ENCODE peak calls at places on chromosomes 16 and 17, in ten cellular contexts. P is heart left ventricle, I is stomach, D is body of pancreas, L is ovary, G is A549, Z is tibial nerve, O is transverse colon, R is adrenal gland, C is gastrocnemius medialis. K is an unnamed sample. For H3K4me1, the result is how much of the 10 kb centered on the place peaks cover.

GRCh38 chr17:56679148-56679766 is 85.8 kb downstream of the NOG start:
- DNase-seq in P (no peak), L (no peak), C (no peak), G (peak), I (no peak), O (no peak), R (no peak), D (no peak), Z (peak), K (no peak)

GRCh38 chr17:2797632-2798031 is 1.4 kb downstream of the RAP1GAP2 start:
- DNase-seq in P (no peak), I (peak), C (no peak), R (no peak), G (no peak), L (no peak), D (no peak), O (peak), Z (no peak), K (no peak)

GRCh38 chr17:19414396-19415280 is 3.6 kb downstream of the RNF112 start:
- DNase-seq in C (no peak), Z (no peak), O (no peak), D (no peak), L (no peak), P (no peak), G (no peak), R (no peak), I (no peak), K (no peak)

GRCh38 chr16:87441886-87442580 is 49.9 kb downstream of the MAP1LC3B start:
- DNase-seq in D (no peak), L (no peak), G (no peak), C (no peak), P (no peak), O (no peak), I (no peak), R (no peak), Z (no peak), K (no peak)

GRCh38 chr16:29806641-29807425 is 504 bp downstream of the MAZ start:
- DNase-seq in G (no peak), R (peak), L (peak), D (peak), C (no peak), I (peak), P (peak), Z (no peak), O (peak), K (no peak)

GRCh38 chr17:47310186-47310733 is 13.5 kb upstream of the EFCAB13 start:
- DNase-seq in O (no peak), L (no peak), G (no peak), C (no peak), Z (no peak), P (no peak), D (no peak), I (no peak), R (no peak), K (no peak)

GRCh38 chr17:5877948-5878347 is 192.2 kb upstream of the WSCD1 start:
- DNase-seq in C (peak), P (no peak), O (no peak), Z (no peak), R (no peak), G (no peak), D (no peak), L (no peak), I (no peak), K (no peak)

GRCh38 chr16:51095114-51095872 is 55.8 kb downstream of the SALL1 start:
- DNase-seq in P (no peak), G (no peak), C (no peak), R (no peak), O (no peak), D (no peak), I (no peak), L (no peak), Z (no peak), K (no peak)

GRCh38 chr17:17666111-17666714 is 15.0 kb upstream of the RAI1 start:
- DNase-seq in L (no peak), I (peak), O (peak), P (no peak), G (no peak), R (no peak), D (no peak), Z (no peak), C (no peak), K (no peak)

GRCh38 chr17:45927247-45927646 is 32.9 kb downstream of the MAPT start:
- DNase-seq in D (no peak), C (no peak), L (no peak), O (no peak), G (no peak), R (no peak), I (no peak), Z (no peak), P (no peak), K (no peak)

GRCh38 chr17:77066165-77066564 is 74.6 kb upstream of the SEC14L1 start:
- DNase-seq in G (no peak), O (no peak), Z (no peak), R (no peak), L (no peak), D (no peak), C (no peak), I (no peak), P (no peak), K (no peak)

GRCh38 chr17:71634376-71634775 is 486.4 kb upstream of the SOX9 start:
- DNase-seq in D (no peak), Z (no peak), O (no peak), C (no peak), G (no peak), R (no peak), L (no peak), P (no peak), I (no peak), K (no peak)

GRCh38 chr17:45325810-45326209 is 9.0 kb upstream of the MAP3K14 start:
- DNase-seq in I (no peak), P (no peak), G (no peak), C (no peak), R (peak), L (no peak), O (no peak), D (no peak), Z (no peak), K (no peak)

GRCh38 chr17:67559381-67559966 is 158.3 kb upstream of the NOL11 start:
- DNase-seq in G (no peak), C (no peak), Z (no peak), I (no peak), R (peak), L (no peak), P (no peak), O (no peak), D (no peak), K (no peak)

GRCh38 chr17:42075789-42076188 is 22.5 kb downstream of the ZNF385C start:
- DNase-seq in Z (no peak), D (no peak), C (no peak), G (no peak), P (no peak), L (no peak), R (no peak), O (no peak), I (no peak), K (no peak)

GRCh38 chr17:42079541-42079940 is 18.7 kb downstream of the ZNF385C start:
- DNase-seq in R (no peak), I (no peak), G (no peak), C (no peak), Z (no peak), P (no peak), O (no peak), D (no peak), L (no peak), K (no peak)

GRCh38 chr17:42076797-42077559 is 21.3 kb downstream of the ZNF385C start:
- DNase-seq in O (no peak), G (no peak), C (no peak), I (no peak), D (no peak), L (no peak), R (no peak), Z (no peak), P (no peak), K (no peak)

GRCh38 chr17:42078396-42079042 is 19.8 kb downstream of the ZNF385C start:
- DNase-seq in R (no peak), Z (no peak), D (no peak), L (no peak), G (no peak), O (no peak), C (no peak), I (no peak), P (no peak), K (no peak)

DNA sequence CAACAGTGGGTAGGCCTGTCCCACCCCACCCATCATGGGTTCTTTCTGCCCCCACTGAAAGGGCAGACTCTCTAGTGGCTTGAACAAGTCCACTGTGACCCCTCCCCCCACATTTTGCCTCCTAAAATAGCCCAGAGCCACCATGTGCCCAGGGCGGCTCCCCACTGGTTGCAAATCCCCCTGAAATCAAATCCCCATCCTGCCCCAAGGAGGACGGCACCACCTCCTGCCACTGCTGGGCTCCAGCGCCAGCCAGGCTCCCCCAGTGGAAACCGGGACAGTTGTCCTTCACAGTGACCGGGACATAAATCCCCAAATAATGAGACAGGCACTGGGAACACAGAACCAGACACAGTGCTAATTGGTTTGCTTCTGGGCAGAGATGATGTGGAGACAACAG is 20.5 kb downstream of the ZNF385C start:
- DNase-seq in G (no peak), L (no peak), C (no peak), D (no peak), Z (no peak), P (no peak), I (no peak), O (no peak), R (no peak), K (no peak)
- TF ChIP-seq POLR2A in G (no peak), L (no peak), C (no peak), D (no peak), Z (no peak), P (no peak), I (no peak), O (no peak), R (no peak), K (no peak)

GRCh38 chr17:81288715-81289114 is 6.4 kb downstream of the SLC38A10 start:
- DNase-seq in R (no peak), C (no peak), G (no peak), O (no peak), L (no peak), P (peak), I (no peak), D (no peak), Z (no peak), K (no peak)
- H3K4me1 ChIP-seq in R (half or more), C (under half), G (under half), O (under half), L (under half), P (under half), I (under half), D (under half), Z (half or more), K (under half)

GRCh38 chr17:81422776-81423697 is 27.8 kb downstream of the BAHCC1 start:
- DNase-seq in G (peak), O (peak), L (peak), Z (peak), P (peak), R (peak), C (no peak), D (peak), I (peak), K (no peak)
- TF ChIP-seq POLR2A in G (peak), O (no peak), L (no peak), Z (no peak), P (no peak), R (peak), C (no peak), D (peak), I (no peak), K (no peak)

GRCh38 chr16:70438325-70438982 is 446 bp downstream of the ST3GAL2 start:
- DNase-seq in G (no peak), D (peak), C (no peak), Z (no peak), L (peak), I (no peak), P (peak), R (no peak), O (peak), K (no peak)
- H3K4me1 ChIP-seq in G (under half), D (under half), C (half or more), Z (half or more), L (under half), I (half or more), P (under half), R (under half), O (under half), K (half or more)

DNA sequence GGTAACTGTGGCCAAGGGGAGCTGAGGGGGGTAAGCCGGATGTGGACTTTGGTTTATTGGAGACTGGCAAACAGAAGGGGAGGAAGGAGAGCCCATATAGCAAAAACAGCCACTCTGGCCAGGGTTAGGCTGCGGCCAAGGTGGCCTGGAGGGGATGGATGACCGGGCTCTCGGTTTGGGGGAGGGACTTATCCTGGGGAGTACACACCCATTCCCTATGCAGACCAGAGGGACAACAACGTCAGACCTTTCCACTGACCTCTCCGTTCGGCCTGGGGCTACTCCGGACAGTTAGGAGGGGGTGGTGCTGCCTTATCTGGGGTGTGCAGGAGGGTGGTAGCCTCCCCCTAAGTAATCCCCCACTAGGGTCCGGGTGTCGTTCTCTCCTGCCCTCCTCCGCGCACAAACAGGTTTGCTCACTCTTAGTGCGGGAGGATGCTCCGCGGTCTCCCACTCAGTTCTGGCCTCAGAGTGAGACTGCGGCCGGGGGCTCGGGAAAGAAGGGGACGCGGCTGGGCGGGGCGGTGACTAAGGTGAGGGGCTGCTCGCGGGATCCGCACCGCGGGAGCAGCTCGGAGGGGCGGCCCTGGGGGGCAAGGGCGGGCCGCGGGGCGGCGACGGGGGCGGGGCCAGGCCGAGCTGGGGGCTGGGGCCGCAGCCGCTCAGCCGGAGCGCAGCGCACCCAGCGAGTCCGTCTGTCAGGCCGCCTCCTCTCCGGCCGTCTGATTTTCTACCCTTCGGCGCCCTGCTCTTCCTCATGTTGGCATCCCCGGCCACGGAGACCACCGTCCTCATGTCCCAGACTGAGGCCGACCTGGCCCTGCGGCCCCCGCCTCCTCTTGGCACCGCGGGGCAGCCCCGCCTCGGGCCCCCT is at the start of gene WNK4:
- DNase-seq in Z (no peak), P (no peak), L (no peak), I (peak), O (peak), C (no peak), G (no peak), D (no peak), R (no peak), K (no peak)
- TF ChIP-seq POLR2A in Z (no peak), P (no peak), L (no peak), I (no peak), O (peak), C (no peak), G (no peak), D (peak), R (no peak), K (no peak)

GRCh38 chr17:63837480-63837879 is 5.0 kb downstream of the SMARCD2 start:
- DNase-seq in O (no peak), Z (no peak), I (no peak), G (no peak), P (no peak), D (no peak), C (no peak), L (no peak), R (no peak), K (no peak)

GRCh38 chr17:63837962-63838585 is 4.4 kb downstream of the SMARCD2 start:
- DNase-seq in D (no peak), C (no peak), Z (no peak), L (no peak), R (no peak), I (no peak), P (no peak), O (no peak), G (no peak), K (no peak)

GRCh38 chr17:63836811-63837210 is 5.7 kb downstream of the SMARCD2 start:
- DNase-seq in I (no peak), D (no peak), G (no peak), Z (no peak), L (no peak), C (no peak), O (no peak), P (no peak), R (no peak), K (no peak)

GRCh38 chr17:63840591-63841349 is 1.7 kb downstream of the SMARCD2 start:
- DNase-seq in C (no peak), P (no peak), O (no peak), L (no peak), G (no peak), R (peak), D (no peak), Z (peak), I (no peak), K (no peak)

GRCh38 chr17:63838586-63839184 is 3.8 kb downstream of the SMARCD2 start:
- DNase-seq in P (peak), I (peak), L (peak), C (peak), G (no peak), R (peak), O (peak), Z (peak), D (peak), K (no peak)
- H3K4me1 ChIP-seq in P (under half), I (half or more), L (under half), C (half or more), G (under half), R (half or more), O (half or more), Z (half or more), D (half or more), K (half or more)

GRCh38 chr17:78859051-78859450 is 18.4 kb upstream of the USP36 start:
- DNase-seq in L (no peak), I (no peak), D (no peak), O (no peak), G (no peak), R (no peak), P (no peak), Z (no peak), C (no peak), K (no peak)

GRCh38 chr17:78864117-78864516 is 23.5 kb upstream of the USP36 start:
- DNase-seq in R (no peak), P (no peak), D (no peak), C (no peak), Z (no peak), G (no peak), O (no peak), L (no peak), I (no peak), K (no peak)

GRCh38 chr17:78861229-78861628 is 20.6 kb upstream of the USP36 start:
- DNase-seq in C (no peak), Z (no peak), G (no peak), I (no peak), O (no peak), D (no peak), L (no peak), R (no peak), P (no peak), K (no peak)

GRCh38 chr17:78865682-78866390 is 25.2 kb upstream of the USP36 start:
- DNase-seq in R (peak), L (peak), Z (peak), I (peak), C (peak), P (peak), G (peak), O (peak), D (peak), K (no peak)

DNA sequence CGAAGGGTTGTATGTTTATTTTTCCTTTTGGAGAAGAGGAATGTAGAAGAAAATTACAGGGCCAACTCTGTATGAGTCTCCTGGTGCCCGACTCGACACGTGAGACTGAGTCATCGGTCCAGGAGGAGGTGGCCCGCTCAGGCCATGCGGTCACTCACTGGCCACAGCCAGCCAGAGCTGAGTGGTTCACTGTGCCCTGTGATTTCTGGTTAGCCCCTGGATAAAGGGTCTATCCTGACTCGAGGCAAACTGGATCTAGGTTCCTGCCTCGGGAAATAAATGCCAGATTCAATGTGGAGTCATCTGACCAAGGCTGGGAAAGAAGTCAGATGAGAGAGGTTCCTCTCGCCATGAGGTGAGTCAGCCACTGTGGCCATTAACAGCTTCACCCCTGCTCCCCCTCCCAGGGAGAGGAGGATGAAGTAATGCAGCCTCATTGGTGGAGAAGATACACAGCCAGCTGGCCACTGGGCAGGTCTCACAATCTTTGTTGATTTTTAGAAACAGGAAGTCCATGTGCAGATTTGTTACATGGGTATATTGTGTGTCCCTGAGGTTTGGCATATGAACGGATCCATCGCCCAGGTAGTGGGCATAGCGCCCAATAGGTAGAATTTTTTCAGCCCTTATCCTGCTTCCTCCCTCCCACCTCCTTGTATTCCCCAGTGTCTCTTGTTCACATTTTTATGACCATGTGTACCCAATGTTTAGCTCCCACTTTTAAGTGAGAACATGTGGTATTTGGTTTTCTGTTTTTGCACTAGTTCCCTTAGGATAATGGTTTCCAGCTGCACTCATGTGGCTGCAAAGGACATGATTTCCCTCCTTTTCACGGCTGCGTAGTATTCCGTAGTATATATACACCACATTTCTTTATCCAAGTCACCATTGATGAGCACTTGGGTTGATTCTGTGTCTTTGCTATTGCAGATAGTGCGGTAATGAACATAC is 21.7 kb upstream of the USP36 start:
- DNase-seq in I (peak), P (peak), D (peak), R (peak), G (peak), O (peak), L (peak), Z (peak), C (peak), K (no peak)
- TF ChIP-seq POLR2A in I (no peak), P (no peak), D (peak), R (peak), G (peak), O (no peak), L (no peak), Z (no peak), C (peak), K (no peak)

GRCh38 chr16:88938119-88938932 is 38.7 kb downstream of the CBFA2T3 start:
- DNase-seq in Z (no peak), R (no peak), P (peak), O (no peak), I (no peak), D (no peak), L (no peak), C (no peak), G (no peak), K (no peak)
- H3K4me1 ChIP-seq in Z (half or more), R (under half), P (under half), O (under half), I (half or more), D (half or more), L (under half), C (under half), G (under half), K (half or more)

DNA sequence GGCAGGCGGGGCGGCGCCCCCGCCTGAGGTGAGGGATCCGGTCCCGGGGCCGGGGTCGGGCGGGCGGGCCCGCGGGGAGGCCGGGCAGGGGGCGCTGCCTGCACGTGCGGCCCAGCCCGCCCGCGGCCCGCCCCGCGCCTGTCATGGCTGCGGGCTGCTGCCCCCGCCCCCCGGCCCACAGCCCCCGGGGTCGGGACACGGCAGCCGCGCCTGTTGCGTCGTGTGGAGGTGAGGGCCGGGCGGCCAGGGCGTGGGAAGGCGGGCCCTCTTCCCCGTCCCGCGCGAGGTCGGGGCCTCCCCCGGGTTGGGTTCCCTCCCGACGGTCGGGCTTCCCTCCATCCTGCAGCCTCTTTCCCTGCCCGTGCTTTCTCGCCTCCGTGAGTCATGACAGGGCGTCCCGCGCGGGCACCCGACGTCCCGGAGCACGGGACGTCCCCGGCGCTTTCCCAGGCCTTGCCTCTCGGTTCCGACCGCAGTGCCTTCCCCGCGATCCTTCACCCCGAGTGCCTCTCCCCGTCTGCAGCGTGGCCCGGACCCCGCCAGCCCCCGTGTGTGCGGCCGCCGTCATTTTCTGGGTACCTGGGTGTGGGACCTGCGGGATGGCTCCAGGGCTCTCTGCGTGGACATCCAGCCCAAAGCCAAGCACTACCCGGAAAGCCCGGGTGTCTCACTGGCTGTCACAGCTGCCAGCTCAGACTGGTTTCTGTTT is 76.7 kb downstream of the CHD9 start:
- DNase-seq in I (peak), R (peak), D (peak), P (peak), Z (peak), C (peak), L (peak), G (peak), O (peak), K (no peak)
- TF ChIP-seq POLR2A in I (no peak), R (peak), D (peak), P (no peak), Z (no peak), C (peak), L (no peak), G (peak), O (peak), K (no peak)

K was measured in esophagus squamous epithelium.